ENCODE peak calls at places on chromosome 1, in five cellular contexts. One of them, this sample, is unnamed.

GRCh38 chr1:156461141-156461540 is 39.4 kb downstream of the MEF2D start:
- DNase-seq in uterus: no peak
- DNase-seq in stomach: no peak
- DNase-seq in WERI-Rb-1: no peak
- DNase-seq in lower leg skin: no peak
- DNase-seq in this sample: no peak

GRCh38 chr1:206686486-206687249 is 2.0 kb downstream of the MAPKAPK2 start:
- DNase-seq in uterus: no peak
- DNase-seq in stomach: no peak
- DNase-seq in WERI-Rb-1: peak; percentile 77
- DNase-seq in lower leg skin: no peak
- DNase-seq in this sample: no peak

GRCh38 chr1:119714583-119714982 is 2.8 kb downstream of the PHGDH start:
- DNase-seq in uterus: no peak
- DNase-seq in stomach: no peak
- DNase-seq in WERI-Rb-1: no peak
- DNase-seq in lower leg skin: no peak
- DNase-seq in this sample: no peak

GRCh38 chr1:115833806-115834205 is 7.1 kb downstream of the NHLH2 start:
- DNase-seq in uterus: no peak
- DNase-seq in stomach: no peak
- DNase-seq in WERI-Rb-1: peak; percentile 41
- DNase-seq in lower leg skin: no peak
- DNase-seq in this sample: no peak

GRCh38 chr1:54188291-54188690 is 11.5 kb downstream of the CYB5RL start:
- DNase-seq in uterus: no peak
- DNase-seq in stomach: no peak
- DNase-seq in WERI-Rb-1: no peak
- DNase-seq in lower leg skin: no peak
- DNase-seq in this sample: no peak

GRCh38 chr1:90955769-90956168 is 66.1 kb downstream of the ZNF644 start:
- DNase-seq in uterus: no peak
- DNase-seq in stomach: no peak
- DNase-seq in WERI-Rb-1: no peak
- DNase-seq in lower leg skin: no peak
- DNase-seq in this sample: no peak

GRCh38 chr1:36721261-36721660 is 238.5 kb upstream of the CSF3R start:
- DNase-seq in uterus: no peak
- DNase-seq in stomach: no peak
- DNase-seq in WERI-Rb-1: no peak
- DNase-seq in lower leg skin: no peak
- DNase-seq in this sample: no peak

GRCh38 chr1:168421399-168422004 is 122.3 kb downstream of the XCL2 start:
- DNase-seq in uterus: no peak
- DNase-seq in stomach: no peak
- DNase-seq in WERI-Rb-1: no peak
- DNase-seq in lower leg skin: no peak
- DNase-seq in this sample: no peak

GRCh38 chr1:223001653-223002634 is 141.1 kb downstream of the TLR5 start:
- DNase-seq in uterus: no peak
- DNase-seq in stomach: no peak
- DNase-seq in WERI-Rb-1: no peak
- DNase-seq in lower leg skin: no peak
- DNase-seq in this sample: no peak

GRCh38 chr1:204036882-204037645 is 35.9 kb upstream of the SOX13 start:
- DNase-seq in uterus: no peak
- DNase-seq in stomach: no peak
- DNase-seq in WERI-Rb-1: no peak
- DNase-seq in lower leg skin: no peak
- DNase-seq in this sample: no peak

DNA sequence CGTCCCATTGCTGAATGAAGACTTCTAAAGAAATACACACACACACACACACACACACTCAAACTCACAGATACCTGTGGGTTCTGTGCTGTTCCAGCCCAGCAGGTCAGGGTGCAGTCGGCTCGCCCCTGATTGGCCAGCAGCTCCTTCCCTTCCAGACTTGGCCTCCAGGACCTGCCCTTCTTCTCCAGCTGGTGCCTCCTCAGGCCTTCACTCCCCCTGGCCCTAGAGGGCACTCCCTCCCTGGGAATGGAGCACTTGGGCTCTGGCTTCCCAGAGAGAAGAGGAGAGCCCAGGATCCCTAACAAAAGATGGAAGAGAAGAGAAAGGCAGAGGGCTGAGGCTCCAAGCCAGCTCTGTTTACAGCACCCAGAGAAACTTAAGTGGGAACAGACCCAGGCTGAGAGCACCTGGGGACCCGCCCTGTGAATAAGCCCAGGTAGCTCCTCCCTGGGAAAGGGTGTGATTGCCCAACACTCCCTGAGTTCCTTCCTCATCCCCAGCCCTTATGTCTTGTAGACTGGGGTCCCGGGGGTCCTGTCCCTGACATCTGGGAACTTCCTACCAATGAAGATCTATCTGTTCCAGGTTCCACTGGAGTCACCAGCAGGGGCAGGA is at the start of gene PGLYRP3:
- DNase-seq in uterus: no peak
- DNase-seq in stomach: no peak
- DNase-seq in WERI-Rb-1: no peak
- DNase-seq in lower leg skin: no peak
- DNase-seq in this sample: no peak
- TF ChIP-seq CTCF in uterus: no peak
- TF ChIP-seq CTCF in stomach: no peak
- TF ChIP-seq CTCF in WERI-Rb-1: peak; percentile 31
- TF ChIP-seq CTCF in lower leg skin: no peak
- TF ChIP-seq CTCF in this sample: no peak

GRCh38 chr1:205375816-205376545 is 19.3 kb upstream of the KLHDC8A start:
- DNase-seq in uterus: peak; percentile 46
- DNase-seq in stomach: no peak
- DNase-seq in WERI-Rb-1: peak; percentile 73
- DNase-seq in lower leg skin: no peak
- DNase-seq in this sample: no peak
- H3K4me3 ChIP-seq in uterus: no peak overlapping the region
- H3K4me3 ChIP-seq in stomach: no peak overlapping the region
- H3K4me3 ChIP-seq in WERI-Rb-1: no peak overlapping the region
- H3K4me3 ChIP-seq in lower leg skin: no peak overlapping the region
- H3K4me3 ChIP-seq in this sample: no peak overlapping the region

GRCh38 chr1:15153184-15153841 is at the start of gene TMEM51:
- DNase-seq in uterus: peak; percentile 76
- DNase-seq in stomach: peak; percentile 87
- DNase-seq in WERI-Rb-1: peak; percentile 85
- DNase-seq in lower leg skin: no peak
- DNase-seq in this sample: no peak

GRCh38 chr1:15153842-15154479 is 414 bp downstream of the TMEM51 start:
- DNase-seq in uterus: peak; percentile 70
- DNase-seq in stomach: peak; percentile 73
- DNase-seq in WERI-Rb-1: peak; percentile 80
- DNase-seq in lower leg skin: no peak
- DNase-seq in this sample: no peak

GRCh38 chr1:15151377-15151806 is 2.2 kb upstream of the TMEM51 start:
- DNase-seq in uterus: no peak
- DNase-seq in stomach: no peak
- DNase-seq in WERI-Rb-1: peak; percentile 70
- DNase-seq in lower leg skin: no peak
- DNase-seq in this sample: no peak

GRCh38 chr1:15151871-15152270 is 1.7 kb upstream of the TMEM51 start:
- DNase-seq in uterus: no peak
- DNase-seq in stomach: no peak
- DNase-seq in WERI-Rb-1: no peak
- DNase-seq in lower leg skin: no peak
- DNase-seq in this sample: no peak

GRCh38 chr1:15152318-15153183 is 996 bp upstream of the TMEM51 start:
- DNase-seq in uterus: peak; percentile 87
- DNase-seq in stomach: peak; percentile 92
- DNase-seq in WERI-Rb-1: peak; percentile 90
- DNase-seq in lower leg skin: peak; percentile 70
- DNase-seq in this sample: peak; percentile 49
- TF ChIP-seq CTCF in uterus: peak; percentile 71
- TF ChIP-seq CTCF in stomach: no peak
- TF ChIP-seq CTCF in WERI-Rb-1: peak; percentile 76
- TF ChIP-seq CTCF in lower leg skin: no peak
- TF ChIP-seq CTCF in this sample: peak; percentile 82

DNA sequence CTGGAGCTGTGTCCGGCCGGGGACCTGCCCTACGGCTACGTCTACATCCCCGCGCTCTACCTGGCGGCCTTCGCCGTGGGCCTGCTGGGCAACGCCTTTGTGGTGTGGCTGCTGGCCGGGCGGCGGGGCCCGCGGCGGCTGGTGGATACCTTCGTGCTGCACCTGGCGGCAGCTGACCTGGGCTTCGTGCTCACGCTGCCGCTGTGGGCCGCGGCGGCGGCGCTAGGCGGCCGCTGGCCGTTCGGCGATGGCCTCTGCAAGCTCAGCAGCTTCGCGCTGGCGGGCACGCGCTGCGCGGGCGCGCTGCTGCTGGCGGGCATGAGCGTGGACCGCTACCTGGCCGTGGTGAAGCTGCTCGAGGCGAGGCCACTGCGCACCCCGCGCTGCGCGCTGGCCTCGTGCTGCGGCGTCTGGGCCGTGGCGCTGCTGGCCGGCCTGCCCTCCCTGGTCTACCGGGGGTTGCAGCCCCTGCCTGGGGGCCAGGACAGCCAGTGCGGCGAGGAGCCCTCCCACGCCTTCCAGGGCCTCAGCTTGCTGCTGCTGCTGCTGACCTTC is 412 bp downstream of the GPR25 start:
- DNase-seq in uterus: no peak
- DNase-seq in stomach: peak; percentile 38
- DNase-seq in WERI-Rb-1: no peak
- DNase-seq in lower leg skin: no peak
- DNase-seq in this sample: no peak
- H3K4me3 ChIP-seq in uterus: no peak overlapping the region
- H3K4me3 ChIP-seq in stomach: peak overlapping the region; percentile 49
- H3K4me3 ChIP-seq in WERI-Rb-1: no peak overlapping the region
- H3K4me3 ChIP-seq in lower leg skin: no peak overlapping the region
- H3K4me3 ChIP-seq in this sample: no peak overlapping the region

GRCh38 chr1:45206808-45207624 is 611 bp upstream of the ZSWIM5 start:
- DNase-seq in uterus: peak; percentile 16
- DNase-seq in stomach: no peak
- DNase-seq in WERI-Rb-1: no peak
- DNase-seq in lower leg skin: no peak
- DNase-seq in this sample: no peak
- TF ChIP-seq CTCF in uterus: no peak
- TF ChIP-seq CTCF in stomach: no peak
- TF ChIP-seq CTCF in WERI-Rb-1: no peak
- TF ChIP-seq CTCF in lower leg skin: no peak
- TF ChIP-seq CTCF in this sample: no peak

DNA sequence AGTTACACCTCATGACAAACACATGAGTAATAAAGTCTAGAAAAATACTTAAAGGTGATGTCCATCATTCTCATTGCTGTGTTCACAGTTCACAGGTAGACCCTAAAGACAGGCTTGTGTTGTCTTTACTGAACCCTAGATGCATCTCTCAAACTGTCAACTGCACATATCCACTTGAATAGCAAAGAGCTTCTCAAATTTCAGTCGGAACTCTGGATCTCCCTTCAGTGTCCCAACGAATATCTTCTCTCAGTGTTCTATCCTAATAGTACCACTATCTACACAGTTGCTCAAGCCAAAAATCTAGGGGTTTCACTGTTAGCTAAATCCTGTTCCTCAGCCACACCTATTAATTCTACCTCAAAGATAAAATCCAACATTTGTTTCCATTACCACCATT is 50.6 kb upstream of the BOLA1 start:
- DNase-seq in uterus: no peak
- DNase-seq in stomach: no peak
- DNase-seq in WERI-Rb-1: no peak
- DNase-seq in lower leg skin: no peak
- DNase-seq in this sample: no peak
- H3K4me3 ChIP-seq in uterus: no peak overlapping the region
- H3K4me3 ChIP-seq in stomach: peak overlapping the region; percentile 48
- H3K4me3 ChIP-seq in WERI-Rb-1: peak overlapping the region; percentile 69
- H3K4me3 ChIP-seq in lower leg skin: no peak overlapping the region
- H3K4me3 ChIP-seq in this sample: peak overlapping the region; percentile 49

GRCh38 chr1:185046639-185047038 is 1.3 kb downstream of the RNF2 start:
- DNase-seq in uterus: no peak
- DNase-seq in stomach: no peak
- DNase-seq in WERI-Rb-1: no peak
- DNase-seq in lower leg skin: no peak
- DNase-seq in this sample: no peak

GRCh38 chr1:185045793-185046441 is 559 bp downstream of the RNF2 start:
- DNase-seq in uterus: peak; percentile 30
- DNase-seq in stomach: peak; percentile 30
- DNase-seq in WERI-Rb-1: peak; percentile 41
- DNase-seq in lower leg skin: peak; percentile 18
- DNase-seq in this sample: no peak

GRCh38 chr1:185041742-185042141 is 3.6 kb upstream of the RNF2 start:
- DNase-seq in uterus: no peak
- DNase-seq in stomach: no peak
- DNase-seq in WERI-Rb-1: no peak
- DNase-seq in lower leg skin: no peak
- DNase-seq in this sample: no peak

GRCh38 chr1:185044387-185044786 is 971 bp upstream of the RNF2 start:
- DNase-seq in uterus: no peak
- DNase-seq in stomach: no peak
- DNase-seq in WERI-Rb-1: no peak
- DNase-seq in lower leg skin: no peak
- DNase-seq in this sample: no peak

DNA sequence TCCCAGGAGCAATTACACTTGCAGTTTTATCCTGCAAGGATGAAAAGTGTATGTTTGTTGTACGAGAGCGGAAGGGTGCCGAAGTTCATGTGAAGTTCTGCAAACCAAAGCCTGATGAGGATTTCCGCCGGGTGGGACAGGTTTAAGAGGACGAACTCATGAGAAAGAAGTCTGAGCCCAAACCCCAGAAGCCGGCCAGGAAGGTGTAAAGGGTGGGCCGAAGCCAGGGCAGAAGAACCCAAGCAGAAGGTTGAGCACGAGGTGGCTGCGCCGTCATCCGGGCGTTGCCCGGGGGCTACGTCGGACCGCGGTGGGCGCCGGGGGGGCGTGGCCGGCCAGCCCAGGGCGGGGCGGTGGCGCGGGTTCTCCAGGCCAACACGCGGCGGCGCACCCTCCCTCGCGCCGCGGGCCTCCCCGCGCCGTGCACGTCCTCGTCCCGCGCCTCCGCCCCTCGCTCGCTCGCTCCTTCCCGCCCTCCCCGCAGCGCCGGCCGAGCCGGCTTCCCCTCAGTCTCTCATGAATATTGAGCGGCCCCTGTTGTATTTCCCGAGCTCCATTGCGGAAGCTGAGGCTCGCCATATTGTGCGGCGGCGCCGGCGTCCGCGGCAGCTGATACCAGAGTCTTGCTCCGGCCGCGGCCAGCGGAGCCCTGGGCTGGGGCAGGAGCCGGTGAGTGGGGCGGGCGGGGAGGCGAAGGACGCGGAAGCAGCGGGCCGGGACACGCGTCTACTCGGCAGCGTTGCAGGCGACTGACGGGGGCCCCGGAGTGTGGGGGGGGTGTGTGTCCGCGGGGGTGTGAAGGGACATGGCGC is at the start of gene RNF2:
- DNase-seq in uterus: peak; percentile 79
- DNase-seq in stomach: peak; percentile 80
- DNase-seq in WERI-Rb-1: peak; percentile 86
- DNase-seq in lower leg skin: peak; percentile 67
- DNase-seq in this sample: peak; percentile 14
- TF ChIP-seq CTCF in uterus: no peak
- TF ChIP-seq CTCF in stomach: no peak
- TF ChIP-seq CTCF in WERI-Rb-1: no peak
- TF ChIP-seq CTCF in lower leg skin: no peak
- TF ChIP-seq CTCF in this sample: no peak